ENCODE peak calls at places on chromosomes 13 and 19, in four cellular contexts. W, N, F and E are unnamed samples. For H3K27me3, the result is how much of the 10 kb centered on the place peaks cover.

GRCh38 chr13:75481176-75482069 is 546 bp downstream of the TBC1D4 start:
- DNase-seq in W (peak), N (peak), F (peak), E (peak)

GRCh38 chr19:2015611-2015950 is at the start of gene BTBD2:
- DNase-seq in W (no peak), N (peak), F (peak), E (peak)

GRCh38 chr19:49824662-49825061 is 6.6 kb downstream of the MED25 start:
- DNase-seq in W (no peak), N (no peak), F (no peak), E (no peak)

GRCh38 chr13:76522083-76522755 is 364.0 kb downstream of the KCTD12 start:
- DNase-seq in W (no peak), N (peak), F (no peak), E (no peak)

GRCh38 chr19:33286899-33287298 is 15.4 kb downstream of the CEBPA start:
- DNase-seq in W (no peak), N (no peak), F (no peak), E (no peak)

GRCh38 chr19:16025108-16026101 is 50.9 kb upstream of the TPM4 start:
- DNase-seq in W (no peak), N (peak), F (peak), E (no peak)

GRCh38 chr19:57242821-57243220 is 2.4 kb downstream of the ZNF805 start:
- DNase-seq in W (no peak), N (no peak), F (no peak), E (no peak)

GRCh38 chr19:1243768-1244692 is 2.5 kb downstream of the ATP5F1D start:
- DNase-seq in W (peak), N (peak), F (peak), E (peak)

GRCh38 chr13:76293751-76294150 is 592.5 kb downstream of the KCTD12 start:
- DNase-seq in W (no peak), N (no peak), F (no peak), E (no peak)

GRCh38 chr19:18756896-18757295 is 34.2 kb downstream of the COMP start:
- DNase-seq in W (no peak), N (no peak), F (no peak), E (no peak)

DNA sequence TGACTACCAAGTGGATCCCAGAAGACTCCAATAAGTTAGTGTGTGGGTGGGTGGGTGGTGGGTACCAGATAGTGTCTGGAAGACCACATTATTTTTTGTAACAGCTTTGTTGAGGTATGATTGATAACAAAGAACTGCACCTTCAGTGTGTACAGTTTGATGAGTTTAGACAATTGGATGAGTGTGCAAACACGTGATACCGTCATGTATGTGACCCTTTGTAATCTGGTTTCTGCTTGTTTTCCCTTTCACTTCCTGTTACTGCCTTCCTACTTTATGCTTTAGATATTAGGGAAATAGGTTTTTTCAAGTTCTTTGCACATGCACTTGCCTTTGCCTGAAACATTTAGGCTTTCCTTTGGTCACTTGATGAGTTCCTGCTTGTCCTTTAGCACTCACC is 8.5 kb downstream of the RPL21 start:
- DNase-seq in W (no peak), N (no peak), F (no peak), E (peak)
- H3K27ac ChIP-seq in W (peak), N (no peak), F (no peak), E (peak)

GRCh38 chr13:25044071-25044470 is 51.9 kb upstream of the PABPC3 start:
- DNase-seq in W (no peak), N (peak), F (no peak), E (no peak)

GRCh38 chr13:25046985-25047660 is 48.8 kb upstream of the PABPC3 start:
- DNase-seq in W (no peak), N (peak), F (no peak), E (no peak)

GRCh38 chr13:25051065-25051464 is 44.9 kb upstream of the PABPC3 start:
- DNase-seq in W (no peak), N (no peak), F (no peak), E (no peak)

GRCh38 chr13:25042141-25042540 is 53.8 kb upstream of the PABPC3 start:
- DNase-seq in W (no peak), N (no peak), F (no peak), E (no peak)

DNA sequence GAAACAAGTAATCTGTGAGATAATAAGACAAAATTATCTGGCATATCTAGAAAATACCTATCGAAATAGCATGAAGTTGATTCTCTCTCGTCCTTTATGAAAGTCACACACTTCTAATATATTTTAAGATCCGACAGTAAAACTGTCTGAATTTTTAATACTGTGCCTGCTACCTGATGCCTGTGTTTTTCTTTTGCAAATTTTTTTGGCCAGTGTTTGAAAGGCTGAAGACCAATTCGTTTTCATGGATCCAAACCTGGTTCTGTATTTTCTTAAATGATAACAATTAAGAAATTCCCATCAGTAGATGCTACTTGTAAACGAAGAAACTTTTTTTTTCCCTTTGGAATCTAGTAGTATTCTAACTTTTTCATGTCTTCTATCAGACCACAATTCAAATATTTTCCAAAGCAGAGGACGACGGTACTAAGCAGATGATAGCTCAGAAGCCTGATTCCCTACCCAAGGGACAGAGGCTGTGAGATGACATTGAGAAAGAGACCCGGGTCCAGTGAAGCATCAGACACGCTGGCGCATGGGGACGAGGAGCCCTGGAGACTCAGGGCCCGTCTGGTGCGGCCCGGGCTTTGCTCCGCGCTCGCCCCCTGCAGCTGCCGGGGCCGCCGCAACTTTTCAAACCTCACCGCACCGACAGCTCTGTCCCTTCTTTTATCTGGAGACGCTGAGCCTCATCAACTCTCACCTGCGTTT is 49.5 kb upstream of the PABPC3 start:
- DNase-seq in W (no peak), N (peak), F (no peak), E (no peak)
- H3K27me3 ChIP-seq in W (under half), N (under half), F (under half), E (under half)

DNA sequence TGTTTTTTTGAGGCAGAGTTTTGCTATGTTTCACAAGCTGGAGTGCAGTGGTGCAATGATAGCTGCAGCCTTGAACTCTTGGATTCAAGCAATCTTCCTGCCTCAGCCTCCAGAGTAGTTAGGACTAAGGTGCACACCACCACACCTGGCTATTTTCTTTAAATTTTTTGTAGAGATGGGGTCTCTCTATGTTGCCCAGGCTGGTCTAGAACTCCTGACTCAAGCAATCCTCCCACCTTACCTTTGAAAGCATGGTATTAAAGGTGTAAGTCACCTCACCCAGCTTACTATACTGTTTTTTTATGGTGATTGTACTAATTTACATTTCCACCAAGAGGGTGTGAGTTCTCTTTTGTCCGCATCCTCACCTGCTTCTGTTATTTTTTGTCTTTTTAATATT is 110.0 kb downstream of the FREM2 start:
- DNase-seq in W (no peak), N (no peak), F (no peak), E (no peak)
- H3K27ac ChIP-seq in W (no peak), N (no peak), F (no peak), E (no peak)

GRCh38 chr19:45469132-45469834 is 1.5 kb downstream of the FOSB start:
- DNase-seq in W (peak), N (peak), F (peak), E (peak)
- H3K27me3 ChIP-seq in W (under half), N (under half), F (under half), E (under half)

GRCh38 chr19:31111741-31112140 is 237.5 kb downstream of the TSHZ3 start:
- DNase-seq in W (no peak), N (no peak), F (no peak), E (no peak)
- H3K27ac ChIP-seq in W (no peak), N (no peak), F (no peak), E (no peak)

GRCh38 chr13:99416411-99417121 is 84.7 kb upstream of the TM9SF2 start:
- DNase-seq in W (no peak), N (no peak), F (peak), E (no peak)
- H3K27me3 ChIP-seq in W (under half), N (under half), F (under half), E (under half)